ENCODE peak calls at places on chromosome 4, in five cellular contexts. T, F, H, Z and J are unnamed samples.

GRCh38 chr4:8192748-8193738 is 6.0 kb upstream of the SH3TC1 start:
- DNase-seq in Z (peak; percentile 61), T (peak; percentile 80), F (peak; percentile 39), H (no peak), J (no peak)

GRCh38 chr4:101527186-101527585 is 179.9 kb upstream of the PPP3CA start:
- DNase-seq in T (no peak), H (peak; percentile 74), F (no peak), Z (no peak), J (no peak)

GRCh38 chr4:86838141-86838540 is 11.0 kb downstream of the SLC10A6 start:
- DNase-seq in T (peak; percentile 10), Z (no peak), H (no peak), F (no peak), J (no peak)

GRCh38 chr4:189597341-189597740 is 343.3 kb upstream of the FRG1 start:
- DNase-seq in F (no peak), T (no peak), H (no peak), Z (no peak), J (no peak)

GRCh38 chr4:13704761-13705160 is 77.2 kb upstream of the BOD1L1 start:
- DNase-seq in H (no peak), Z (no peak), F (no peak), T (no peak), J (no peak)

GRCh38 chr4:74583066-74583700 is 138.2 kb downstream of the AREG start:
- DNase-seq in Z (peak; percentile 10), H (no peak), T (no peak), F (no peak), J (no peak)

GRCh38 chr4:69823481-69824186 is 36.3 kb downstream of the SULT1E1 start:
- DNase-seq in F (peak; percentile 4), T (no peak), Z (peak; percentile 58), H (peak; percentile 38), J (no peak)

GRCh38 chr4:86961605-86962295 is 26.9 kb downstream of the AFF1 start:
- DNase-seq in T (no peak), H (no peak), F (no peak), Z (peak; percentile 39), J (no peak)

GRCh38 chr4:1238676-1239000 is 10.3 kb downstream of the CTBP1 start:
- DNase-seq in F (no peak), Z (no peak), H (no peak), T (no peak), J (no peak)

GRCh38 chr4:118936406-118936805 is 47.8 kb downstream of the SYNPO2 start:
- DNase-seq in T (no peak), F (no peak), H (no peak), Z (no peak), J (no peak)

GRCh38 chr4:162162672-162163071 is 1.1 kb downstream of the FSTL5 start:
- DNase-seq in F (no peak), H (no peak), Z (no peak), T (no peak), J (no peak)

GRCh38 chr4:181784881-181785280 is 458.3 kb upstream of the TENM3 start:
- DNase-seq in F (no peak), T (no peak), Z (no peak), H (no peak), J (no peak)

GRCh38 chr4:12580787-12581186 is 903.4 kb downstream of the RAB28 start:
- DNase-seq in Z (no peak), F (no peak), H (no peak), T (no peak), J (no peak)

GRCh38 chr4:175536852-175537453 is 275.1 kb downstream of the GPM6A start:
- DNase-seq in T (peak; percentile 49), F (peak; percentile 44), H (no peak), Z (peak; percentile 66), J (no peak)

GRCh38 chr4:187108846-187109245 is 385.2 kb upstream of the FAT1 start:
- DNase-seq in T (no peak), Z (no peak), F (no peak), H (no peak), J (no peak)

GRCh38 chr4:77959566-77960338 is 97.1 kb downstream of the MRPL1 start:
- DNase-seq in F (peak; percentile 38), Z (peak; percentile 81), H (no peak), T (peak; percentile 53), J (no peak)

GRCh38 chr4:106502106-106502699 is 133.6 kb upstream of the GIMD1 start:
- DNase-seq in Z (peak; percentile 72), H (peak; percentile 18), T (peak; percentile 27), F (peak; percentile 1), J (no peak)

GRCh38 chr4:108291137-108291536 is 122.4 kb upstream of the LEF1 start:
- DNase-seq in H (no peak), T (no peak), Z (no peak), F (no peak), J (no peak)

GRCh38 chr4:112648263-112649054 is 11.5 kb downstream of the LARP7 start:
- DNase-seq in Z (no peak), F (no peak), T (no peak), H (no peak), J (no peak)

GRCh38 chr4:148800943-148801342 is 358.7 kb upstream of the NR3C2 start:
- DNase-seq in F (no peak), T (no peak), H (no peak), Z (no peak), J (no peak)

GRCh38 chr4:125104616-125105015 is 210.1 kb upstream of the FAT4 start:
- DNase-seq in F (no peak), T (no peak), Z (no peak), H (no peak), J (no peak)

GRCh38 chr4:14257903-14258302 is 630.4 kb upstream of the BOD1L1 start:
- DNase-seq in Z (no peak), H (no peak), F (no peak), T (no peak), J (no peak)